ENCODE peak calls at places on chromosomes 13 and 19, in nine cellular contexts. One of them, this sample, is unnamed.

GRCh38 chr19:1450735-1451669 is 1.1 kb downstream of the APC2 start:
- DNase-seq in AG04450: no peak
- DNase-seq in testis: no peak
- DNase-seq in brain microvascular endothelial cell: no peak
- DNase-seq in right lobe of liver: no peak
- DNase-seq in cardiac muscle cell: no peak
- DNase-seq in GM23248: no peak
- DNase-seq in DND-41: no peak
- DNase-seq in aorta: no peak
- DNase-seq in this sample: no peak

GRCh38 chr19:50794074-50794777 is 4.0 kb downstream of the ACP4 start:
- DNase-seq in AG04450: no peak
- DNase-seq in testis: no peak
- DNase-seq in brain microvascular endothelial cell: no peak
- DNase-seq in right lobe of liver: no peak
- DNase-seq in cardiac muscle cell: no peak
- DNase-seq in GM23248: peak
- DNase-seq in DND-41: peak
- DNase-seq in aorta: no peak
- DNase-seq in this sample: no peak

GRCh38 chr19:29676586-29676985 is 11.3 kb downstream of the PLEKHF1 start:
- DNase-seq in AG04450: no peak
- DNase-seq in testis: peak
- DNase-seq in brain microvascular endothelial cell: no peak
- DNase-seq in right lobe of liver: peak
- DNase-seq in cardiac muscle cell: no peak
- DNase-seq in GM23248: no peak
- DNase-seq in DND-41: no peak
- DNase-seq in aorta: no peak
- DNase-seq in this sample: no peak

GRCh38 chr19:3068071-3068470 is 5.8 kb upstream of the TLE5 start:
- DNase-seq in AG04450: no peak
- DNase-seq in testis: no peak
- DNase-seq in brain microvascular endothelial cell: no peak
- DNase-seq in right lobe of liver: no peak
- DNase-seq in cardiac muscle cell: no peak
- DNase-seq in GM23248: no peak
- DNase-seq in DND-41: no peak
- DNase-seq in aorta: no peak
- DNase-seq in this sample: no peak

GRCh38 chr13:30654430-30654829 is 36.7 kb downstream of the USPL1 start:
- DNase-seq in AG04450: no peak
- DNase-seq in testis: no peak
- DNase-seq in brain microvascular endothelial cell: no peak
- DNase-seq in right lobe of liver: no peak
- DNase-seq in cardiac muscle cell: no peak
- DNase-seq in GM23248: no peak
- DNase-seq in DND-41: no peak
- DNase-seq in aorta: no peak
- DNase-seq in this sample: no peak

GRCh38 chr19:38993271-38993670 is 17.7 kb upstream of the FBXO17 start:
- DNase-seq in AG04450: no peak
- DNase-seq in testis: no peak
- DNase-seq in brain microvascular endothelial cell: peak
- DNase-seq in right lobe of liver: no peak
- DNase-seq in cardiac muscle cell: peak
- DNase-seq in GM23248: peak
- DNase-seq in DND-41: no peak
- DNase-seq in aorta: no peak
- DNase-seq in this sample: no peak

GRCh38 chr13:101935828-101936227 is 466.0 kb downstream of the FGF14 start:
- DNase-seq in AG04450: no peak
- DNase-seq in testis: no peak
- DNase-seq in brain microvascular endothelial cell: no peak
- DNase-seq in right lobe of liver: no peak
- DNase-seq in cardiac muscle cell: no peak
- DNase-seq in GM23248: no peak
- DNase-seq in DND-41: no peak
- DNase-seq in aorta: no peak
- DNase-seq in this sample: no peak

GRCh38 chr13:110536006-110536693 is 25.4 kb downstream of the RAB20 start:
- DNase-seq in AG04450: no peak
- DNase-seq in testis: peak
- DNase-seq in brain microvascular endothelial cell: no peak
- DNase-seq in right lobe of liver: peak
- DNase-seq in cardiac muscle cell: no peak
- DNase-seq in GM23248: no peak
- DNase-seq in DND-41: no peak
- DNase-seq in aorta: no peak
- DNase-seq in this sample: no peak

GRCh38 chr19:46571495-46571894 is 29.6 kb upstream of the CALM3 start:
- DNase-seq in AG04450: no peak
- DNase-seq in testis: no peak
- DNase-seq in brain microvascular endothelial cell: peak
- DNase-seq in right lobe of liver: no peak
- DNase-seq in cardiac muscle cell: peak
- DNase-seq in GM23248: peak
- DNase-seq in DND-41: peak
- DNase-seq in aorta: no peak
- DNase-seq in this sample: no peak

GRCh38 chr13:26664942-26665341 is 95.6 kb downstream of the GPR12 start:
- DNase-seq in AG04450: no peak
- DNase-seq in testis: no peak
- DNase-seq in brain microvascular endothelial cell: no peak
- DNase-seq in right lobe of liver: no peak
- DNase-seq in cardiac muscle cell: no peak
- DNase-seq in GM23248: no peak
- DNase-seq in DND-41: no peak
- DNase-seq in aorta: no peak
- DNase-seq in this sample: no peak

GRCh38 chr19:3826163-3826562 is 40.0 kb upstream of the MATK start:
- DNase-seq in AG04450: no peak
- DNase-seq in testis: no peak
- DNase-seq in brain microvascular endothelial cell: no peak
- DNase-seq in right lobe of liver: no peak
- DNase-seq in cardiac muscle cell: no peak
- DNase-seq in GM23248: no peak
- DNase-seq in DND-41: no peak
- DNase-seq in aorta: no peak
- DNase-seq in this sample: no peak

GRCh38 chr13:22062478-22063205 is 391.8 kb downstream of the FGF9 start:
- DNase-seq in AG04450: peak
- DNase-seq in testis: no peak
- DNase-seq in brain microvascular endothelial cell: no peak
- DNase-seq in right lobe of liver: no peak
- DNase-seq in cardiac muscle cell: no peak
- DNase-seq in GM23248: peak
- DNase-seq in DND-41: no peak
- DNase-seq in aorta: no peak
- DNase-seq in this sample: no peak

GRCh38 chr13:95480131-95480545 is 72.4 kb upstream of the CLDN10 start:
- DNase-seq in AG04450: no peak
- DNase-seq in testis: no peak
- DNase-seq in brain microvascular endothelial cell: no peak
- DNase-seq in right lobe of liver: no peak
- DNase-seq in cardiac muscle cell: peak
- DNase-seq in GM23248: no peak
- DNase-seq in DND-41: no peak
- DNase-seq in aorta: no peak
- DNase-seq in this sample: no peak

GRCh38 chr13:51007216-51007615 is 97.6 kb downstream of the RNASEH2B start:
- DNase-seq in AG04450: no peak
- DNase-seq in testis: no peak
- DNase-seq in brain microvascular endothelial cell: no peak
- DNase-seq in right lobe of liver: no peak
- DNase-seq in cardiac muscle cell: no peak
- DNase-seq in GM23248: no peak
- DNase-seq in DND-41: no peak
- DNase-seq in aorta: no peak
- DNase-seq in this sample: no peak

GRCh38 chr19:37654118-37654517 is 1.1 kb downstream of the ZFP30 start:
- DNase-seq in AG04450: no peak
- DNase-seq in testis: no peak
- DNase-seq in brain microvascular endothelial cell: no peak
- DNase-seq in right lobe of liver: no peak
- DNase-seq in cardiac muscle cell: peak
- DNase-seq in GM23248: no peak
- DNase-seq in DND-41: no peak
- DNase-seq in aorta: no peak
- DNase-seq in this sample: no peak

GRCh38 chr13:20721454-20722357 is 18.2 kb downstream of the IL17D start:
- DNase-seq in AG04450: peak
- DNase-seq in testis: peak
- DNase-seq in brain microvascular endothelial cell: peak
- DNase-seq in right lobe of liver: no peak
- DNase-seq in cardiac muscle cell: peak
- DNase-seq in GM23248: peak
- DNase-seq in DND-41: no peak
- DNase-seq in aorta: peak
- DNase-seq in this sample: no peak

GRCh38 chr19:56069642-56070041 is 51.5 kb downstream of the ZNF787 start:
- DNase-seq in AG04450: no peak
- DNase-seq in testis: no peak
- DNase-seq in brain microvascular endothelial cell: no peak
- DNase-seq in right lobe of liver: no peak
- DNase-seq in cardiac muscle cell: no peak
- DNase-seq in GM23248: no peak
- DNase-seq in DND-41: no peak
- DNase-seq in aorta: no peak
- DNase-seq in this sample: no peak

GRCh38 chr19:56071151-56071550 is 49.9 kb downstream of the ZNF787 start:
- DNase-seq in AG04450: no peak
- DNase-seq in testis: no peak
- DNase-seq in brain microvascular endothelial cell: no peak
- DNase-seq in right lobe of liver: peak
- DNase-seq in cardiac muscle cell: no peak
- DNase-seq in GM23248: peak
- DNase-seq in DND-41: no peak
- DNase-seq in aorta: no peak
- DNase-seq in this sample: no peak

GRCh38 chr19:56066152-56067023 is 54.7 kb downstream of the ZNF787 start:
- DNase-seq in AG04450: peak
- DNase-seq in testis: peak
- DNase-seq in brain microvascular endothelial cell: peak
- DNase-seq in right lobe of liver: peak
- DNase-seq in cardiac muscle cell: peak
- DNase-seq in GM23248: peak
- DNase-seq in DND-41: peak
- DNase-seq in aorta: peak
- DNase-seq in this sample: peak
- H3K4me3 ChIP-seq in AG04450: peak
- H3K4me3 ChIP-seq in testis: peak
- H3K4me3 ChIP-seq in brain microvascular endothelial cell: peak
- H3K4me3 ChIP-seq in right lobe of liver: no peak
- H3K4me3 ChIP-seq in cardiac muscle cell: no peak
- H3K4me3 ChIP-seq in GM23248: peak
- H3K4me3 ChIP-seq in DND-41: peak
- H3K4me3 ChIP-seq in aorta: no peak
- H3K4me3 ChIP-seq in this sample: no peak

DNA sequence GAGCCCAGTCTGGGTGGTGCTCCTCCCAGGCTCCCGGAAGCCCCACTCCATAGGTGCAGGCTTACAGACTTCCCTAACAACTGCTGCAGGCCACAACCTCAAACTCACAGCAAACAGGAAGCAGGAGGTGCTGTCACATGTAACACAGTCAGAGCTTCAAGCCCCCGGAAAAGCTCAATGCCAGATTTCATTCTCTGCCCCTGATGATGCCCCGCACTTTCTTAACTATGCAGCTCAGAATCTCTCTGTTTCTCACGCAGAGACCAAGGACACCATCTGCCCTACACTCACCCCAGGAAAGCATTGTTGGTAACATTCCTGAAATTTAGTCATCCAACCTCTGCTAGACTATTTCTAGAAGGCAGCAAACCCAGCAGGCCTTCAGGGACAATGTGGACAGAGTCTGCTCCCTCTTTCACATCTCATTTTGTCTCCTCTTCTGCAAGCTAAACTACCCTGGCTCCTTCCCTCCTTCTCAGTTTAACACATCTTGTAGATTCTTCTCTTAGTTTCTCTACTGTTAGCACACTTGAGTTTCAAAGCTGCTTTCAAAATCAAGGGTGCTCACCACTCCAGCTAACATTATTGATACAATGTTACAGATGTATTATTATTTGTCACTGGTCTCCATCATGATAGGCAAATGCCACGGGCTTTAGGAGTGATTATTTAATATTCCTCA is 162.5 kb downstream of the KCTD12 start:
- DNase-seq in AG04450: peak
- DNase-seq in testis: peak
- DNase-seq in brain microvascular endothelial cell: peak
- DNase-seq in right lobe of liver: no peak
- DNase-seq in cardiac muscle cell: peak
- DNase-seq in GM23248: peak
- DNase-seq in DND-41: peak
- DNase-seq in aorta: no peak
- DNase-seq in this sample: peak
- H3K27ac ChIP-seq in AG04450: peak
- H3K27ac ChIP-seq in testis: peak
- H3K27ac ChIP-seq in brain microvascular endothelial cell: peak
- H3K27ac ChIP-seq in right lobe of liver: no peak
- H3K27ac ChIP-seq in cardiac muscle cell: no peak
- H3K27ac ChIP-seq in GM23248: peak
- H3K27ac ChIP-seq in DND-41: no peak
- H3K27ac ChIP-seq in aorta: peak
- H3K27ac ChIP-seq in this sample: peak

DNA sequence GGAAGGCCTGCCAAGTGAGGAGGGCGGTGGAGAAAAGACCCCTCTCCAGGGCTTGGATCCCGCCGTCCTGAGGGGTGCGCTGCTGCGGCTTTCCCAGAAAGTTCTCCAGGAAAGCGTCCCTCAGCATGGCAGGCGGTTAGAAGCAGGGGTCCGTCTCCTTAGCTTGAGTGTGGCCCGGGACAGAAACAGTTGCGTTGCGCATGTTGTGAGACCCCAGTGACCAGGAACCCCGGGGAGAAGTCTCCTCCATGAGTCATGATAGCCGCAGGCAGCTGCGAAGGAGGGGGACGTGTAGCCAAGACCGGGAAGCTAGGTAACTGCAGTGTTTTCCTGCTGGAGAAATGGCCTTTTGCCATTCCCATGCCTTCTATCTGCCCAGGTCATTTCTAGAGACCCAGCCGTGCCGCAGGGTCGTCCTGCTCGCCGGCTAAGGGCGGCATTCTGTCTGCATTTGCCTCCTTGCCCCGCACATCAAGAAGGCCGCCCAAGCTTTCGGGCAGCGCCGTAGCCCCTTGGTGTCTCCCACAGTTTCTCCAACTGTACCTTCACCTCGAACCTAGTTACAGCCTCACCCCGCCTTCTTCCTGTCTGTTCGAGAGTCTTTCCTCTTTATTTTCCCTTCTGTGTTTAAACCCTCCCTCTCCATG is 64.3 kb downstream of the TM9SF2 start:
- DNase-seq in AG04450: no peak
- DNase-seq in testis: no peak
- DNase-seq in brain microvascular endothelial cell: peak
- DNase-seq in right lobe of liver: no peak
- DNase-seq in cardiac muscle cell: no peak
- DNase-seq in GM23248: no peak
- DNase-seq in DND-41: no peak
- DNase-seq in aorta: no peak
- DNase-seq in this sample: no peak
- H3K4me3 ChIP-seq in AG04450: no peak
- H3K4me3 ChIP-seq in testis: peak
- H3K4me3 ChIP-seq in brain microvascular endothelial cell: no peak
- H3K4me3 ChIP-seq in right lobe of liver: peak
- H3K4me3 ChIP-seq in cardiac muscle cell: no peak
- H3K4me3 ChIP-seq in GM23248: no peak
- H3K4me3 ChIP-seq in DND-41: no peak
- H3K4me3 ChIP-seq in aorta: no peak
- H3K4me3 ChIP-seq in this sample: no peak

GRCh38 chr13:99321709-99322108 is 14.5 kb upstream of the GPR183 start:
- DNase-seq in AG04450: no peak
- DNase-seq in testis: no peak
- DNase-seq in brain microvascular endothelial cell: no peak
- DNase-seq in right lobe of liver: no peak
- DNase-seq in cardiac muscle cell: no peak
- DNase-seq in GM23248: peak
- DNase-seq in DND-41: no peak
- DNase-seq in aorta: no peak
- DNase-seq in this sample: peak
- H3K27ac ChIP-seq in AG04450: no peak
- H3K27ac ChIP-seq in testis: no peak
- H3K27ac ChIP-seq in brain microvascular endothelial cell: peak
- H3K27ac ChIP-seq in right lobe of liver: no peak
- H3K27ac ChIP-seq in cardiac muscle cell: no peak
- H3K27ac ChIP-seq in GM23248: peak
- H3K27ac ChIP-seq in DND-41: no peak
- H3K27ac ChIP-seq in aorta: no peak
- H3K27ac ChIP-seq in this sample: peak

This sample was measured in SJSA1.